ENCODE peak calls at places on chromosomes 5 and 9, in five cellular contexts. One of them, this sample, is unnamed.

GRCh38 chr5:97208714-97209113 is 25.7 kb upstream of the RIOK2 start:
- DNase-seq in BE2C: peak; percentile 28
- DNase-seq in ascending aorta: no peak
- DNase-seq in GM23338: no peak
- DNase-seq in heart left ventricle: no peak
- DNase-seq in this sample: no peak

GRCh38 chr5:148979104-148979723 is 83.6 kb downstream of the SH3TC2 start:
- DNase-seq in heart left ventricle: peak; percentile 35
- DNase-seq in GM23338: no peak
- DNase-seq in BE2C: no peak
- DNase-seq in ascending aorta: no peak
- DNase-seq in this sample: no peak

GRCh38 chr5:149317281-149318048 is 27.8 kb upstream of the GRPEL2 start:
- DNase-seq in BE2C: peak; percentile 44
- DNase-seq in GM23338: peak; percentile 56
- DNase-seq in heart left ventricle: no peak
- DNase-seq in ascending aorta: no peak
- DNase-seq in this sample: no peak

GRCh38 chr5:97078958-97079357 is 63.5 kb downstream of the LIX1 start:
- DNase-seq in heart left ventricle: no peak
- DNase-seq in BE2C: no peak
- DNase-seq in ascending aorta: no peak
- DNase-seq in GM23338: no peak
- DNase-seq in this sample: no peak

GRCh38 chr9:132937463-132937901 is 6.9 kb downstream of the TSC1 start:
- DNase-seq in ascending aorta: no peak
- DNase-seq in heart left ventricle: no peak
- DNase-seq in BE2C: no peak
- DNase-seq in GM23338: no peak
- DNase-seq in this sample: no peak

GRCh38 chr5:34509392-34509791 is 146.7 kb upstream of the RAI14 start:
- DNase-seq in heart left ventricle: no peak
- DNase-seq in BE2C: no peak
- DNase-seq in ascending aorta: no peak
- DNase-seq in GM23338: no peak
- DNase-seq in this sample: no peak

GRCh38 chr9:127430415-127430814 is 6.2 kb downstream of the ZNF79 start:
- DNase-seq in ascending aorta: no peak
- DNase-seq in GM23338: no peak
- DNase-seq in heart left ventricle: no peak
- DNase-seq in BE2C: no peak
- DNase-seq in this sample: no peak

GRCh38 chr5:154866841-154867240 is 8.4 kb downstream of the CNOT8 start:
- DNase-seq in ascending aorta: no peak
- DNase-seq in GM23338: no peak
- DNase-seq in BE2C: no peak
- DNase-seq in heart left ventricle: no peak
- DNase-seq in this sample: no peak

GRCh38 chr5:78647838-78648358 is 674 bp downstream of the LHFPL2 start:
- DNase-seq in ascending aorta: no peak
- DNase-seq in BE2C: peak; percentile 77
- DNase-seq in heart left ventricle: peak; percentile 81
- DNase-seq in GM23338: peak; percentile 64
- DNase-seq in this sample: no peak
- TF ChIP-seq CTCF in ascending aorta: no peak
- TF ChIP-seq CTCF in BE2C: no peak
- TF ChIP-seq CTCF in heart left ventricle: no peak
- TF ChIP-seq CTCF in GM23338: no peak
- TF ChIP-seq CTCF in this sample: no peak

GRCh38 chr9:86241216-86241615 is 18.2 kb downstream of the C9orf153 start:
- DNase-seq in ascending aorta: no peak
- DNase-seq in GM23338: no peak
- DNase-seq in BE2C: no peak
- DNase-seq in heart left ventricle: no peak
- DNase-seq in this sample: no peak

GRCh38 chr9:86242012-86242411 is 17.4 kb downstream of the C9orf153 start:
- DNase-seq in heart left ventricle: peak; percentile 33
- DNase-seq in BE2C: no peak
- DNase-seq in ascending aorta: no peak
- DNase-seq in GM23338: peak; percentile 17
- DNase-seq in this sample: no peak

GRCh38 chr9:86250123-86250522 is 9.3 kb downstream of the C9orf153 start:
- DNase-seq in ascending aorta: no peak
- DNase-seq in BE2C: no peak
- DNase-seq in GM23338: no peak
- DNase-seq in heart left ventricle: no peak
- DNase-seq in this sample: no peak

GRCh38 chr9:86246752-86247161 is 12.7 kb downstream of the C9orf153 start:
- DNase-seq in ascending aorta: no peak
- DNase-seq in GM23338: peak; percentile 58
- DNase-seq in BE2C: peak; percentile 85
- DNase-seq in heart left ventricle: peak; percentile 76
- DNase-seq in this sample: no peak
- TF ChIP-seq CTCF in ascending aorta: no peak
- TF ChIP-seq CTCF in GM23338: peak; percentile 63
- TF ChIP-seq CTCF in BE2C: peak; percentile 77
- TF ChIP-seq CTCF in heart left ventricle: peak; percentile 15
- TF ChIP-seq CTCF in this sample: no peak

GRCh38 chr9:89408628-89409101 is 89.2 kb downstream of the SEMA4D start:
- DNase-seq in GM23338: no peak
- DNase-seq in BE2C: no peak
- DNase-seq in ascending aorta: no peak
- DNase-seq in heart left ventricle: no peak
- DNase-seq in this sample: no peak

GRCh38 chr9:89410022-89410421 is 87.9 kb downstream of the SEMA4D start:
- DNase-seq in GM23338: no peak
- DNase-seq in BE2C: no peak
- DNase-seq in ascending aorta: no peak
- DNase-seq in heart left ventricle: no peak
- DNase-seq in this sample: no peak

GRCh38 chr9:89411759-89412158 is 86.2 kb downstream of the SEMA4D start:
- DNase-seq in heart left ventricle: no peak
- DNase-seq in GM23338: no peak
- DNase-seq in BE2C: no peak
- DNase-seq in ascending aorta: no peak
- DNase-seq in this sample: no peak

GRCh38 chr9:89412951-89413350 is 85.0 kb downstream of the SEMA4D start:
- DNase-seq in heart left ventricle: no peak
- DNase-seq in ascending aorta: no peak
- DNase-seq in GM23338: peak; percentile 65
- DNase-seq in BE2C: no peak
- DNase-seq in this sample: no peak

GRCh38 chr9:89410709-89411111 is 87.2 kb downstream of the SEMA4D start:
- DNase-seq in heart left ventricle: no peak
- DNase-seq in ascending aorta: no peak
- DNase-seq in BE2C: no peak
- DNase-seq in GM23338: peak; percentile 54
- DNase-seq in this sample: no peak
- TF ChIP-seq CTCF in heart left ventricle: no peak
- TF ChIP-seq CTCF in ascending aorta: no peak
- TF ChIP-seq CTCF in BE2C: peak; percentile 48
- TF ChIP-seq CTCF in GM23338: peak; percentile 48
- TF ChIP-seq CTCF in this sample: no peak

DNA sequence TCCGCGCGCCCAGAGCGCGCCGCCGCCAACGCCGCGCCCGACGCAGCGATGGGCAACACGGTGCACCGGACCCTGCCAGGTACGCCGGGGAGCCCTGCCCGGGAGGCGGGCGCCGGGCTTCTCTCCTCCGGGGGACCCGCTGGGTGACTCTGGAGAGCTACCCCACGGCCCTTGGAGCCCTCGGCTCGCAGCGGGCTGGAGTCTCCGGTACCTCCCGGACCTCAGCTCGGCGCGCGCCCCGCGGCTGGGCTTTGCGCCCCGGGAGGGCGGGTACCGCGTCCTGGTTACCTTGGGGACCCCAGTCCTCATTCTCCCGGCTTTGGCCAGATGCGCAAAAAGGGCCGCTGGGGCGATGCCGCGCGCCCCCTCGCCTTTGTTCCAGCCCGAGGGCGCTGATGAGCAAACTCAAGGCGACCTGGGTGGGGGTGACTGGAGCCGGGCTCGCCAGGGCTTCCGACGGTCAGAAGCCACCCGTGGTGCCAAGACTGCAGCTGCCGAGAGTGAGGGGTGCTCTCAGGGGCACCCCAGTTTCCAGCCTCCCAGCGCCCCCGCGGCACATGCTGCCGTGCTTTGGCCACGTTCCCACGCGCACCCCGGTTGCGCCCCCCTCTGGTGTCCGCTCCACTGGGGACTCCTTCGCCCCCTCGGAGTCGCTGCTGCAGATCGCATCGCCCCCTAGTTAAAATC is 439 bp downstream of the NEURL1B start:
- DNase-seq in GM23338: peak; percentile 70
- DNase-seq in ascending aorta: no peak
- DNase-seq in BE2C: peak; percentile 40
- DNase-seq in heart left ventricle: peak; percentile 50
- DNase-seq in this sample: no peak
- TF ChIP-seq CTCF in GM23338: peak; percentile 55
- TF ChIP-seq CTCF in ascending aorta: no peak
- TF ChIP-seq CTCF in BE2C: peak; percentile 15
- TF ChIP-seq CTCF in heart left ventricle: no peak
- TF ChIP-seq CTCF in this sample: no peak

DNA sequence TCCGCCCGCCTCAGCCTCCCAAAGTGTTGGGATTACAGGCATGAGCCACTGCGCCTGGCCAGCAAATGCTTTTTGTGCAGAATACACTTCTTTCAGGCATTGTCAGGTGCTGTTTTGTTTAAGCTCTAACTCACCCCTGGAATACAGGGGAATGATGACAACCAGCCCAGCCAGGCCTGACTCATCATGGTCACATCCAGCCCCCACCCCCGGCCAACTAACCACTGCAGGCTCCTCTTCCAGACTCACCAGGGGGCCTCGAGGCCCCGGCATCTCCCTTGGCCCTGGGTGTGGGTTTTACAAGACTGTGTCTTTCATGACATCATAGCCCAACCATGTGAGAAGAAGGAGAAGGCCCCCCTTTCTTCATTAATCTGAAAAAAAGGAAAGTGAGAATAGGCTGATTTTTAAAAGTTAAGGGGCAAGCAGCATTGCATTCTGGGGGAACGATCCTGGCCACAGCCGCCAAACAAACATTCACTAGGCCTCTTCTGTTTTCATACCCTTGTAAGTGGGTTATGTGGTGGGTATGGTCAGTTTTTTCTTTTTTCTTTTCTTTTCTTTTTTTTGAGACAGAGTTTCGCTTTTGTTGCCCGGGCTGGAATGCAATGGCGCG is 35.6 kb downstream of the OLFML2A start:
- DNase-seq in heart left ventricle: peak; percentile 68
- DNase-seq in GM23338: no peak
- DNase-seq in BE2C: peak; percentile 32
- DNase-seq in ascending aorta: no peak
- DNase-seq in this sample: no peak
- TF ChIP-seq CTCF in heart left ventricle: no peak
- TF ChIP-seq CTCF in GM23338: no peak
- TF ChIP-seq CTCF in BE2C: no peak
- TF ChIP-seq CTCF in ascending aorta: no peak
- TF ChIP-seq CTCF in this sample: no peak

This sample was measured in omental fat pad.